ENCODE peak calls at places on chromosome 16, in ten cellular contexts. B is neural crest cell; V is Caco-2; C is neural progenitor cell; Y is astrocyte of the cerebellum; T is AG10803; J is sigmoid colon; P is CD4-positive, alpha-beta T cell; N is uterus; I is AG04449. U is an unnamed sample.

GRCh38 chr16:81694494-81695285 is 84.4 kb upstream of the PLCG2 start:
- DNase-seq in B (no peak), V (no peak), C (peak), Y (no peak), T (no peak), J (no peak), P (no peak), N (peak), I (no peak), U (no peak)

GRCh38 chr16:23518435-23518891 is 8.2 kb upstream of the GGA2 start:
- DNase-seq in B (no peak), V (no peak), C (no peak), Y (no peak), T (no peak), J (no peak), P (no peak), N (no peak), I (no peak), U (no peak)

GRCh38 chr16:69520800-69521602 is 44.8 kb upstream of the NFAT5 start:
- DNase-seq in B (no peak), V (peak), C (no peak), Y (no peak), T (peak), J (no peak), P (no peak), N (no peak), I (no peak), U (no peak)

GRCh38 chr16:87951550-87952538 is 610 bp downstream of the BANP start:
- DNase-seq in B (no peak), V (peak), C (no peak), Y (no peak), T (peak), J (no peak), P (no peak), N (no peak), I (no peak), U (no peak)

GRCh38 chr16:28211758-28212531 is at the start of gene XPO6:
- DNase-seq in B (peak), V (peak), C (peak), Y (peak), T (peak), J (peak), P (peak), N (peak), I (peak), U (peak)

GRCh38 chr16:81669473-81670350 is 109.4 kb upstream of the PLCG2 start:
- DNase-seq in B (no peak), V (no peak), C (no peak), Y (no peak), T (no peak), J (no peak), P (no peak), N (no peak), I (no peak), U (no peak)

GRCh38 chr16:17396762-17397498 is 73.8 kb downstream of the XYLT1 start:
- DNase-seq in B (no peak), V (no peak), C (no peak), Y (no peak), T (peak), J (no peak), P (peak), N (peak), I (no peak), U (no peak)

GRCh38 chr16:80914379-80915078 is 92.2 kb downstream of the CMC2 start:
- DNase-seq in B (no peak), V (peak), C (no peak), Y (no peak), T (no peak), J (no peak), P (no peak), N (no peak), I (no peak), U (no peak)

GRCh38 chr16:76634847-76635697 is 357.9 kb downstream of the CNTNAP4 start:
- DNase-seq in B (no peak), V (no peak), C (no peak), Y (no peak), T (no peak), J (no peak), P (no peak), N (no peak), I (no peak), U (no peak)

GRCh38 chr16:76639685-76640289 is 362.6 kb downstream of the CNTNAP4 start:
- DNase-seq in B (peak), V (peak), C (peak), Y (peak), T (no peak), J (no peak), P (no peak), N (no peak), I (no peak), U (no peak)
- TF ChIP-seq CTCF in B (peak), V (peak), C (peak), Y (peak), T (no peak), J (no peak), P (no peak), N (no peak), I (peak), U (no peak)

GRCh38 chr16:79554912-79555311 is 45.6 kb downstream of the MAF start:
- DNase-seq in B (no peak), V (no peak), C (no peak), Y (no peak), T (no peak), J (no peak), P (no peak), N (no peak), I (no peak), U (no peak)
- TF ChIP-seq CTCF in B (no peak), V (no peak), C (no peak), Y (no peak), T (no peak), J (no peak), P (no peak), N (no peak), I (no peak), U (no peak)

DNA sequence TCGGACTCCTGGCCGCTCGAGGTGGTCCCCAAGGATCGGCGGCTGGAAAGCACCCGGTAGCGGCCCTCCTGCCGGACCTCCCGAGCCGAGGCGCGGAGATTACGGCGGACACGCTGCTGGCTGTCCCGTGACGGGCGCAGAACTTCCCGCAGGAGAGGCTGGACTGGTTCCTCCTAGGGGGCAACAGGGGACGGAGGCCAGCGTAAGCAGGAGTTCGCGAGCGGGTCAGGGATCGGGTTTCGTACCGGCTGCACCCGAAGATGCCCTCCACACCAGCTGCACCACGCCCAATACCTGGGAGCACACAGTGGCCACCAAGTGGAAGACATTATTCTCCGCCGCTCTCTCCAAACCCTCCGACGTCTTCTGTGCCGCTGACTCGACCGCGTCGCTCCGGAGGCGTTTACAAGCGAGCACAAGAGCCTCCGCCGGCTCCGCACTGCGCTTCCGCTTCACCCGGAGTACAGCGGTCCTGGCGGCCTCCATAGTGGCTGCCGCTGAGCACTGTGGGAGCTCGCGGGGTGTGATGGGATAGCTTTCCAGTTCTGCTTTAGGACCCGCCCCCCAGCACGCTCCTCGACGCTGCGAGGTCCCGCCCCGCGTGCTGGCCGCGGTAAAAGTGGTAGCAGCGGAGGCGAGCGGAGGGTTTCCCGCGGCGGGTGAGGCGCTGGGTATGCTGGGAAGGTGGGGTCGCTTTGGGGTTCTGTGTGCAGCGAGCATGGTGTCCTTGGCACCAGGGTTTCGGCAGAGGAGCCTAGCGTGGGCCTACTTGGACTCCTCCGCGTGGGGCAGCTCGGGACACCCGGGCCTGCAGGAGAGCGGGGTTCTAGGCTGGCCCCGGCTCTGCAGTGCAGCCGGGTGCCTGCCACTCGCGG is at the start of the genes PRMT7 and SLC7A6OS:
- DNase-seq in B (peak), V (peak), C (peak), Y (peak), T (peak), J (peak), P (peak), N (peak), I (no peak), U (peak)
- TF ChIP-seq CTCF in B (no peak), V (peak), C (no peak), Y (no peak), T (peak), J (peak), P (peak), N (peak), I (no peak), U (peak)

GRCh38 chr16:1184156-1184868 is 31.4 kb downstream of the CACNA1H start:
- DNase-seq in B (no peak), V (no peak), C (no peak), Y (no peak), T (no peak), J (peak), P (no peak), N (peak), I (no peak), U (no peak)
- TF ChIP-seq CTCF in B (peak), V (no peak), C (no peak), Y (no peak), T (no peak), J (peak), P (no peak), N (peak), I (no peak), U (no peak)

DNA sequence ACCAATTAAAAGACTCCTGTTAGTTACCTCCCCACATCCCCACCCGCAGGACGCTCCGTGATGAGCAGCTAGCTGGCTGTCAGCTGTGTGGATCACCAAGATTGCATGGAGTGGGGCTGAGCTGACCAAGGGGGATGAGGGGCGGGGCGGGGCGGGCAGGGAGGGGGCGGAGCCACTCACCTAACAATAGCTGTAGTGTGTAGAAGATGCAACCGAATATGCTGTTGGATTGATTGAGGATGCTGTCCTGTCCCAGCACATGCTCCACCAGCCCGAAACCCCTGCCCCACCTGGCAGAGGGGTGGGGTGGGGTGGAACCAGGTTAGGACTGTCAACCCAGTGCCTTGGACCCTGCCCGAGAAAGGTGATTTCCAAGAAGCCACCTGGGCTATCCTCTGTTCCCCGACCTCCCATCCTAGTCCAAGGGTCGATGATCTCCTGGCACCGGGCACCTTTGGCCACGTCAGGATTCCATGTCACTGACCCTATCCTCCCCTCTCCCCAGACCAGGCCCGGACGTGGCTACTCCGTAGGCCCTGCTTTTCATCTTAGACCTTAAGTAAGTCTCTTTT is 1.4 kb downstream of the VKORC1 start:
- DNase-seq in B (no peak), V (peak), C (peak), Y (no peak), T (peak), J (no peak), P (no peak), N (no peak), I (no peak), U (no peak)
- TF ChIP-seq CTCF in B (no peak), V (peak), C (no peak), Y (no peak), T (no peak), J (no peak), P (no peak), N (no peak), I (no peak), U (no peak)

DNA sequence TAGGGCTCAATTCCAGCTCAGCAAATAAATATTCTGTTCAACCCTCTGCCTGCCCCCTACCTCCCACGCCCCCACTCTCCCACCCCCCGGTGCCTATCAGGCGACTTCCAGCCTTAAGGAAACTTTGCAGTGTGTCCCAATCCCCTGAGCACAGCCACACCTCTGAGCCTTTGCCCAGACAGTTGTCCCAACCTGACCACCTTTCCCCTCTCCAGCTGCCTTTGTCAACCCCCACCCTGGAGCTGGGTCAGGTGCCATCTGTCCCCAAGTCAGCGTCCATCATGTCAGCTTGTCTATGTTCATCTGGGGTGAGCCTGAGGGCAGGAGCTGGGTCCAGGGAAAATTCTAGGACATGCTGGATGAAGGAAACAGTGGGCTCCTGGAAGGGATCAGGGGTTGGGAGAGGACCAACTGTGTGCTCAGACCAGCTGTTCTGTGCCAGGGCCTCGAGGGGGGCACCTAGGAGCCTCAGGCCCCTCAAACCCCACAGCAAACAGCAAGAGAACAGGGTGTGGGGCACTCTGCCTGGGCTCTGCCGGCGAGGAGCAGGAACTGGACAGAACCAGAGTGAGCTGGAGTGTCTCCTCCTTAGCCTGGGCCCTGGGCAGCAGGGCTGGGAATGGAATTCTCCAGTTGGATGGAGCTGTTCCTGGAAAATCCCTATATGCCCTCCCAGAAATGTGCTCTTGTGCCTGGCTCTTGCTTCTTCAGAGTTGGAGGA is 17.8 kb downstream of the CDH16 start:
- DNase-seq in B (no peak), V (no peak), C (no peak), Y (no peak), T (no peak), J (no peak), P (no peak), N (no peak), I (no peak), U (no peak)
- TF ChIP-seq CTCF in B (no peak), V (no peak), C (no peak), Y (no peak), T (no peak), J (no peak), P (no peak), N (no peak), I (no peak), U (no peak)

GRCh38 chr16:15993128-15993527 is 43.7 kb downstream of the ABCC1 start:
- DNase-seq in B (no peak), V (no peak), C (no peak), Y (no peak), T (no peak), J (no peak), P (no peak), N (no peak), I (no peak), U (no peak)

GRCh38 chr16:15993946-15994665 is 44.7 kb downstream of the ABCC1 start:
- DNase-seq in B (no peak), V (no peak), C (no peak), Y (peak), T (peak), J (no peak), P (no peak), N (no peak), I (no peak), U (no peak)

GRCh38 chr16:15988268-15989013 is 39.0 kb downstream of the ABCC1 start:
- DNase-seq in B (no peak), V (no peak), C (peak), Y (no peak), T (no peak), J (no peak), P (no peak), N (no peak), I (no peak), U (no peak)

GRCh38 chr16:15993541-15993940 is 44.1 kb downstream of the ABCC1 start:
- DNase-seq in B (no peak), V (no peak), C (no peak), Y (no peak), T (no peak), J (no peak), P (no peak), N (no peak), I (no peak), U (no peak)

DNA sequence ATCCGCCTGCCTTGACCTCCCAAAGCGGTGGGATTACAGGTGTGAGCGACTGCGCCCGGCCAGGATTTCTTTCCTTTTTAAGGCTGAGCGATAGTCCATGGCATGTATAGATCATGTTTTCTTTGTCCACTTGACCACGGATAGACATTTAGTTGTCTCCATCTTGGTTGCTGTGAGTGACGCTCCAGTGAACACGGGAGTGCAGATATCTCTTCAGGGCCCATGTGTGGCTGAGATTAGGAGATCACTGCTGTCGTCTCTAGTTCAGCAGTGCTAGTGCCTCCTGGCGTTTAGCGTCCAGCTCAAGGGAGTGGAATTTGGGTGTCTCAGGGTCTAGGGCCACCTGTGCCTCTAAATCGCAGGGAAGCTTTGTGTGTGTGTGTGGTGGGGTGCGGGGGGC is 41.5 kb downstream of the ABCC1 start:
- DNase-seq in B (no peak), V (no peak), C (no peak), Y (no peak), T (no peak), J (no peak), P (no peak), N (no peak), I (no peak), U (no peak)
- TF ChIP-seq CTCF in B (no peak), V (no peak), C (no peak), Y (no peak), T (no peak), J (no peak), P (no peak), N (no peak), I (no peak), U (no peak)

U was measured in mesothelial cell of epicardium.